ENCODE peak calls at places on chromosomes 16 and 17, in seven cellular contexts. H is AG04450, T is hypothalamus, D is ACHN, E is Panc1, O is fibroblast of pulmonary artery, N is NCI-H1092 treated with DMSO at 0.1 percent for 48 hours. I is an unnamed sample.

GRCh38 chr16:53991181-53992056 is 287.5 kb downstream of the FTO start:
- DNase-seq in H (peak; percentile 55), T (no peak), D (no peak), E (no peak), O (peak; percentile 39), N (peak; percentile 85), I (peak; percentile 51)

GRCh38 chr16:58678716-58679115 is 5.9 kb downstream of the SLC38A7 start:
- DNase-seq in H (no peak), T (peak; percentile 59), D (peak; percentile 61), E (no peak), O (peak; percentile 23), N (no peak), I (peak; percentile 23)

GRCh38 chr17:1298616-1299015 is 19.2 kb downstream of the TRARG1 start:
- DNase-seq in H (no peak), T (no peak), D (no peak), E (no peak), O (no peak), N (no peak), I (peak; percentile 17)

GRCh38 chr17:21210411-21211076 is 3.4 kb downstream of the TMEM11 start:
- DNase-seq in H (no peak), T (no peak), D (no peak), E (no peak), O (no peak), N (no peak), I (no peak)

GRCh38 chr17:67198131-67198530 is 46.9 kb downstream of the HELZ start:
- DNase-seq in H (no peak), T (no peak), D (no peak), E (no peak), O (no peak), N (no peak), I (no peak)

GRCh38 chr16:1102921-1103648 is 7.0 kb upstream of the C1QTNF8 start:
- DNase-seq in H (no peak), T (no peak), D (peak; percentile 56), E (no peak), O (peak; percentile 16), N (no peak), I (peak; percentile 48)

GRCh38 chr16:8795818-8796217 is 1.6 kb downstream of the TMEM186 start:
- DNase-seq in H (no peak), T (no peak), D (no peak), E (no peak), O (no peak), N (no peak), I (no peak)

GRCh38 chr16:79411357-79411756 is 189.2 kb downstream of the MAF start:
- DNase-seq in H (no peak), T (no peak), D (no peak), E (no peak), O (no peak), N (no peak), I (no peak)

GRCh38 chr16:71883193-71883848 is 661 bp downstream of the ZNF821 start:
- DNase-seq in H (no peak), T (peak; percentile 43), D (peak; percentile 31), E (no peak), O (no peak), N (peak; percentile 53), I (peak; percentile 65)

GRCh38 chr17:81396722-81397313 is 1.6 kb downstream of the BAHCC1 start:
- DNase-seq in H (no peak), T (no peak), D (peak; percentile 57), E (no peak), O (no peak), N (peak; percentile 43), I (peak; percentile 82)

GRCh38 chr17:76585048-76585648 is 512 bp downstream of the ST6GALNAC2 start:
- DNase-seq in H (no peak), T (no peak), D (no peak), E (no peak), O (no peak), N (no peak), I (peak; percentile 63)

GRCh38 chr16:81170824-81171223 is 67.7 kb upstream of the BCO1 start:
- DNase-seq in H (no peak), T (no peak), D (no peak), E (no peak), O (no peak), N (no peak), I (no peak)

GRCh38 chr17:73667184-73667959 is 23.1 kb upstream of the SDK2 start:
- DNase-seq in H (no peak), T (no peak), D (no peak), E (no peak), O (no peak), N (no peak), I (no peak)